ENCODE peak calls at places on chromosomes 13 and 19, in four cellular contexts. K is GM10248, H is brain pericyte, U is lower lobe of right lung. A is an unnamed sample.

GRCh38 chr13:33560722-33561121 is 257.2 kb upstream of the RFC3 start:
- DNase-seq in K (no peak), U (no peak), H (no peak), A (no peak)

GRCh38 chr13:49219647-49220034 is 497 bp upstream of the MLNR start:
- DNase-seq in U (no peak), K (peak), H (no peak), A (no peak)

GRCh38 chr19:57947088-57947418 is 453 bp downstream of the ZNF256 start:
- DNase-seq in K (no peak), H (no peak), U (no peak), A (no peak)

GRCh38 chr13:19157461-19157860 is 24.2 kb downstream of the TUBA3C start:
- DNase-seq in H (no peak), U (no peak), K (no peak), A (no peak)

GRCh38 chr19:3617463-3617862 is 9.1 kb downstream of the CACTIN start:
- DNase-seq in H (no peak), U (no peak), K (no peak), A (no peak)

GRCh38 chr19:54430306-54431254 is 15.3 kb downstream of the TTYH1 start:
- DNase-seq in H (no peak), U (no peak), K (peak), A (peak)

GRCh38 chr19:4794971-4795370 is 3.4 kb downstream of the FEM1A start:
- DNase-seq in U (no peak), K (no peak), H (no peak), A (no peak)

GRCh38 chr19:29672933-29673336 is 7.7 kb downstream of the PLEKHF1 start:
- DNase-seq in U (no peak), K (peak), H (no peak), A (no peak)

GRCh38 chr13:77563110-77563509 is 27.6 kb downstream of the SCEL start:
- DNase-seq in K (no peak), H (no peak), U (no peak), A (no peak)

GRCh38 chr13:105665284-105665683 is 870.2 kb downstream of the EFNB2 start:
- DNase-seq in H (no peak), K (no peak), U (no peak), A (no peak)

GRCh38 chr19:43455321-43456113 is 9.9 kb downstream of the LYPD3 start:
- DNase-seq in U (no peak), H (no peak), K (no peak), A (no peak)

GRCh38 chr13:112231451-112232083 is 144.6 kb upstream of the SPACA7 start:
- DNase-seq in U (no peak), H (no peak), K (no peak), A (no peak)

GRCh38 chr19:48627211-48627864 is 8.0 kb downstream of the SPHK2 start:
- DNase-seq in U (no peak), H (no peak), K (no peak), A (no peak)

GRCh38 chr13:110137677-110138008 is 169.3 kb downstream of the COL4A1 start:
- DNase-seq in K (peak), U (peak), H (no peak), A (peak)

GRCh38 chr13:94999871-95000270 is 287.5 kb upstream of the SOX21 start:
- DNase-seq in K (no peak), U (no peak), H (no peak), A (no peak)

GRCh38 chr13:113458218-113459065 is 5.2 kb upstream of the ADPRHL1 start:
- DNase-seq in U (no peak), K (peak), H (peak), A (peak)

GRCh38 chr13:80716610-80717081 is 375.7 kb upstream of the SPRY2 start:
- DNase-seq in H (peak), K (no peak), U (no peak), A (no peak)

GRCh38 chr13:66962953-66963352 is 267.2 kb downstream of the PCDH9 start:
- DNase-seq in H (no peak), U (no peak), K (no peak), A (no peak)

GRCh38 chr19:33785795-33786194 is 10.9 kb upstream of the KCTD15 start:
- DNase-seq in H (no peak), U (no peak), K (no peak), A (no peak)

GRCh38 chr19:55070755-55071502 is 4.7 kb upstream of the EPS8L1 start:
- DNase-seq in K (no peak), U (no peak), H (no peak), A (no peak)

GRCh38 chr13:27043013-27043412 is 128.6 kb downstream of the USP12 start:
- DNase-seq in H (peak), U (no peak), K (no peak), A (no peak)

GRCh38 chr13:40536443-40537113 is 129.9 kb downstream of the FOXO1 start:
- DNase-seq in U (no peak), H (no peak), K (no peak), A (no peak)

GRCh38 chr19:37691881-37692504 is 27.6 kb downstream of the ZNF607 start:
- DNase-seq in U (peak), H (peak), K (peak), A (peak)

GRCh38 chr13:29569253-29570057 is 26.0 kb downstream of the SLC7A1 start:
- DNase-seq in H (no peak), K (no peak), U (no peak), A (no peak)

GRCh38 chr13:42720116-42720857 is 61.1 kb upstream of the FAM216B start:
- DNase-seq in H (peak), K (no peak), U (no peak), A (peak)

GRCh38 chr13:76440568-76440967 is 445.6 kb downstream of the KCTD12 start:
- DNase-seq in K (peak), H (no peak), U (no peak), A (no peak)

GRCh38 chr19:29483944-29484581 is 41.7 kb upstream of the VSTM2B start:
- DNase-seq in H (no peak), U (peak), K (peak), A (no peak)